ENCODE peak calls at places on chromosomes 12 and 14, in six cellular contexts. O is suprapubic skin, S is body of pancreas, U is tibial nerve, Y is HepG2, W is IMR-90. X is an unnamed sample.

GRCh38 chr14:64191756-64192155 is 102.4 kb downstream of the ESR2 start:
- DNase-seq in Y (no peak), U (no peak), S (peak; percentile 55), O (no peak), W (peak; percentile 96), X (no peak)

GRCh38 chr14:101101456-101102056 is 198.0 kb upstream of the RTL1 start:
- DNase-seq in S (no peak), U (no peak), W (no peak), Y (no peak), O (peak; percentile 70), X (no peak)

GRCh38 chr12:110104188-110104969 is 19.8 kb upstream of the IFT81 start:
- DNase-seq in U (no peak), S (no peak), W (peak; percentile 35), O (no peak), Y (peak; percentile 69), X (no peak)

GRCh38 chr12:31317471-31318397 is 8.2 kb downstream of the SINHCAF start:
- DNase-seq in O (no peak), U (no peak), Y (no peak), S (no peak), W (no peak), X (no peak)

GRCh38 chr12:50621435-50622304 is 116.9 kb downstream of the DIP2B start:
- DNase-seq in O (no peak), S (peak; percentile 25), W (no peak), Y (no peak), U (no peak), X (no peak)

GRCh38 chr12:22459872-22460490 is 84.4 kb downstream of the C2CD5 start:
- DNase-seq in S (no peak), W (peak; percentile 54), Y (peak; percentile 43), U (peak; percentile 26), O (no peak), X (no peak)

GRCh38 chr12:120688527-120689071 is 1.6 kb downstream of the MLEC start:
- DNase-seq in Y (no peak), W (no peak), S (peak; percentile 24), O (no peak), U (no peak), X (no peak)

GRCh38 chr14:63510538-63510937 is 32.6 kb downstream of the PPP2R5E start:
- DNase-seq in O (no peak), W (peak; percentile 73), U (no peak), Y (no peak), S (no peak), X (no peak)

GRCh38 chr14:93941293-93941910 is 14.3 kb downstream of the FAM181A start:
- DNase-seq in S (peak; percentile 93), U (no peak), Y (no peak), W (peak; percentile 90), O (no peak), X (no peak)

GRCh38 chr14:105010891-105011291 is 10.0 kb downstream of the CDCA4 start:
- DNase-seq in S (no peak), Y (no peak), W (no peak), O (no peak), U (no peak), X (no peak)

GRCh38 chr12:62320054-62320453 is 59.9 kb downstream of the USP15 start:
- DNase-seq in O (no peak), U (no peak), Y (no peak), W (no peak), S (no peak), X (no peak)

GRCh38 chr14:73750161-73750901 is 36.1 kb upstream of the PNMA1 start:
- DNase-seq in W (no peak), S (peak; percentile 63), O (no peak), Y (no peak), U (no peak), X (no peak)

GRCh38 chr12:130949806-130950205 is 3.9 kb upstream of the ADGRD1 start:
- DNase-seq in O (no peak), Y (no peak), U (no peak), S (no peak), W (no peak), X (no peak)

GRCh38 chr14:100522616-100523021 is 64.6 kb downstream of the BEGAIN start:
- DNase-seq in O (no peak), S (no peak), Y (no peak), W (no peak), U (no peak), X (no peak)

GRCh38 chr14:70282666-70283065 is 76.8 kb downstream of the COX16 start:
- DNase-seq in O (no peak), W (no peak), Y (no peak), S (no peak), U (no peak), X (no peak)

GRCh38 chr14:22426711-22427110 is 162.3 kb downstream of the DAD1 start:
- DNase-seq in Y (no peak), O (no peak), S (no peak), U (no peak), W (no peak), X (no peak)

GRCh38 chr12:114400395-114400794 is 5.5 kb downstream of the TBX5 start:
- DNase-seq in S (no peak), Y (no peak), O (no peak), W (peak; percentile 57), U (no peak), X (no peak)

GRCh38 chr14:65260786-65261185 is 151.7 kb upstream of the FUT8 start:
- DNase-seq in Y (no peak), O (peak; percentile 4), U (no peak), W (peak; percentile 88), S (no peak), X (no peak)

GRCh38 chr14:98474900-98475299 is 797.1 kb downstream of the BCL11B start:
- DNase-seq in U (no peak), S (peak; percentile 28), W (no peak), O (no peak), Y (no peak), X (no peak)

GRCh38 chr14:101357559-101358319 is 203.6 kb upstream of the DIO3 start:
- DNase-seq in Y (no peak), O (no peak), S (no peak), W (no peak), U (no peak), X (no peak)

GRCh38 chr12:3777206-3777809 is 24.4 kb upstream of the CRACR2A start:
- DNase-seq in O (no peak), Y (peak; percentile 30), U (peak; percentile 46), W (peak; percentile 43), S (peak; percentile 44), X (no peak)

GRCh38 chr14:66999978-67000377 is 189.3 kb upstream of the GARIN2 start:
- DNase-seq in S (no peak), W (no peak), O (no peak), Y (peak; percentile 25), U (no peak), X (no peak)

GRCh38 chr14:104678901-104679705 is 10.3 kb upstream of the INF2 start:
- DNase-seq in U (no peak), S (no peak), Y (no peak), W (no peak), O (no peak), X (no peak)

GRCh38 chr14:64899958-64900357 is 14.3 kb upstream of the CHURC1 start:
- DNase-seq in W (peak; percentile 22), S (no peak), Y (no peak), U (no peak), O (no peak), X (no peak)

GRCh38 chr12:79725987-79726386 is 35.2 kb upstream of the PAWR start:
- DNase-seq in W (peak; percentile 84), U (no peak), O (no peak), Y (no peak), S (no peak), X (no peak)

GRCh38 chr12:24600996-24601395 is 347.9 kb downstream of the BCAT1 start:
- DNase-seq in U (no peak), S (no peak), O (no peak), W (peak; percentile 92), Y (no peak), X (no peak)

GRCh38 chr14:100898935-100899840 is 4.3 kb downstream of the RTL1 start:
- DNase-seq in S (peak; percentile 45), Y (no peak), O (no peak), W (no peak), U (no peak), X (no peak)

GRCh38 chr12:49549735-49550710 is 11.2 kb downstream of the KCNH3 start:
- DNase-seq in S (no peak), W (no peak), Y (no peak), O (no peak), U (no peak), X (no peak)

GRCh38 chr12:132327351-132328171 is 1.8 kb downstream of the GALNT9 start:
- DNase-seq in U (peak; percentile 48), W (peak; percentile 82), S (peak; percentile 29), Y (no peak), O (no peak), X (no peak)

GRCh38 chr14:34344318-34344717 is 117.7 kb downstream of the SPTSSA start:
- DNase-seq in S (no peak), Y (no peak), U (no peak), O (no peak), W (no peak), X (no peak)
- H3K27ac ChIP-seq in S (no peak overlapping the region), Y (no peak overlapping the region), U (no peak overlapping the region), O (no peak overlapping the region), W (no peak overlapping the region), X (no peak overlapping the region)

GRCh38 chr14:32076278-32077080 is 625 bp upstream of the ARHGAP5 start:
- DNase-seq in U (peak; percentile 89), O (peak; percentile 95), S (peak; percentile 96), W (peak; percentile 95), Y (peak; percentile 98), X (peak; percentile 56)
- TF ChIP-seq POLR2A in U (peak; percentile 69), O (peak; percentile 49), S (peak; percentile 91), W (peak; percentile 35), Y (no peak), X (peak; percentile 72)

GRCh38 chr14:96398432-96398831 is 6.5 kb downstream of the AK7 start:
- DNase-seq in U (no peak), O (no peak), Y (no peak), S (no peak), W (no peak), X (no peak)
- H3K4me1 ChIP-seq in U (no peaks in the 10 kb centered on the region), O (no peaks in the 10 kb centered on the region), Y (peaks cover under 1% of the 10 kb centered on the region), S (no peaks in the 10 kb centered on the region), W (no peaks in the 10 kb centered on the region), X (no peaks in the 10 kb centered on the region)

GRCh38 chr12:76449993-76450392 is 101.8 kb upstream of the BBS10 start:
- DNase-seq in O (no peak), U (no peak), Y (no peak), W (no peak), S (no peak), X (no peak)

GRCh38 chr12:76451528-76451927 is 103.3 kb upstream of the BBS10 start:
- DNase-seq in Y (peak; percentile 11), O (no peak), W (no peak), U (no peak), S (no peak), X (no peak)

GRCh38 chr12:76446090-76446489 is 97.9 kb upstream of the BBS10 start:
- DNase-seq in W (no peak), U (no peak), Y (no peak), S (no peak), O (no peak), X (no peak)

GRCh38 chr12:76449572-76449971 is 101.4 kb upstream of the BBS10 start:
- DNase-seq in W (peak; percentile 64), Y (no peak), S (no peak), U (no peak), O (no peak), X (no peak)

DNA sequence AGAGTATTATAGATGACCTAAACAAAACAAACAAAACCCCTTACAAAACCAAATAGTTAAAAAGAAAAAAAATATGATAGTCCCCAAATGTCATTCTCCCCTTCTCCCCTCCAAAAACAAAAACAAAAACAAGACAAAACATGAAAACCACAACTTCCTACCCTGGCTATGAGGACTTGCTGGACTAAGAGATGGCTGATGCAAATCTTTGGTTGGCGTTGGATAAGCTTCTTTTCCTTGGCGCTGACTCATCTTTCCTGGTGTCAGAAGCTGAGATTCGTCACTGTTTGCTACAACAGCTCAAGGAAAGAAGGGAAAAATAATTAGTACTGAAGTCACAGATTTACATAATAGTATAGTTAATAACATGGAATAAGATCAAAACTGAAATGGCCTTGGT is 102.5 kb upstream of the BBS10 start:
- DNase-seq in Y (no peak), W (peak; percentile 46), S (no peak), U (no peak), O (no peak), X (no peak)
- H3K27ac ChIP-seq in Y (no peak overlapping the region), W (no peak overlapping the region), S (no peak overlapping the region), U (no peak overlapping the region), O (no peak overlapping the region), X (no peak overlapping the region)